ENCODE peak calls at places on chromosomes 1 and 21, in seven cellular contexts. One of them, this sample, is unnamed.

GRCh38 chr21:45543371-45543709 is 1.1 kb upstream of the SLC19A1 start:
- DNase-seq in PC-3: no peak
- DNase-seq in MM.1S: no peak
- DNase-seq in hepatocyte: no peak
- DNase-seq in GM23338: no peak
- DNase-seq in HCT116: no peak
- DNase-seq in PC-9: no peak
- DNase-seq in this sample: no peak

GRCh38 chr1:158249646-158250045 is 4.6 kb upstream of the CD1A start:
- DNase-seq in PC-3: no peak
- DNase-seq in MM.1S: no peak
- DNase-seq in hepatocyte: no peak
- DNase-seq in GM23338: no peak
- DNase-seq in HCT116: no peak
- DNase-seq in PC-9: no peak
- DNase-seq in this sample: no peak

GRCh38 chr1:20141001-20141400 is 1.9 kb downstream of the PLA2G2F start:
- DNase-seq in PC-3: no peak
- DNase-seq in MM.1S: no peak
- DNase-seq in hepatocyte: no peak
- DNase-seq in GM23338: no peak
- DNase-seq in HCT116: no peak
- DNase-seq in PC-9: no peak
- DNase-seq in this sample: no peak

GRCh38 chr1:22794691-22795090 is 84.1 kb downstream of the EPHB2 start:
- DNase-seq in PC-3: no peak
- DNase-seq in MM.1S: no peak
- DNase-seq in hepatocyte: peak; percentile 46
- DNase-seq in GM23338: no peak
- DNase-seq in HCT116: no peak
- DNase-seq in PC-9: no peak
- DNase-seq in this sample: no peak

GRCh38 chr1:161084205-161084988 is 5.0 kb downstream of the NECTIN4 start:
- DNase-seq in PC-3: no peak
- DNase-seq in MM.1S: no peak
- DNase-seq in hepatocyte: peak; percentile 52
- DNase-seq in GM23338: no peak
- DNase-seq in HCT116: no peak
- DNase-seq in PC-9: no peak
- DNase-seq in this sample: no peak

GRCh38 chr1:208103821-208104513 is 140.2 kb downstream of the PLXNA2 start:
- DNase-seq in PC-3: no peak
- DNase-seq in MM.1S: no peak
- DNase-seq in hepatocyte: no peak
- DNase-seq in GM23338: no peak
- DNase-seq in HCT116: no peak
- DNase-seq in PC-9: no peak
- DNase-seq in this sample: no peak

GRCh38 chr1:17258116-17258757 is 9.3 kb downstream of the PADI3 start:
- DNase-seq in PC-3: no peak
- DNase-seq in MM.1S: no peak
- DNase-seq in hepatocyte: no peak
- DNase-seq in GM23338: no peak
- DNase-seq in HCT116: no peak
- DNase-seq in PC-9: no peak
- DNase-seq in this sample: peak; percentile 56

GRCh38 chr1:180898441-180899219 is 14.1 kb upstream of the KIAA1614 start:
- DNase-seq in PC-3: no peak
- DNase-seq in MM.1S: no peak
- DNase-seq in hepatocyte: no peak
- DNase-seq in GM23338: peak; percentile 42
- DNase-seq in HCT116: no peak
- DNase-seq in PC-9: no peak
- DNase-seq in this sample: peak; percentile 41

GRCh38 chr1:42164551-42165420 is at the start of gene GUCA2A:
- DNase-seq in PC-3: no peak
- DNase-seq in MM.1S: no peak
- DNase-seq in hepatocyte: peak; percentile 40
- DNase-seq in GM23338: no peak
- DNase-seq in HCT116: no peak
- DNase-seq in PC-9: no peak
- DNase-seq in this sample: no peak

GRCh38 chr1:236168716-236169429 is 26.5 kb downstream of the GPR137B start:
- DNase-seq in PC-3: no peak
- DNase-seq in MM.1S: peak; percentile 78
- DNase-seq in hepatocyte: peak; percentile 51
- DNase-seq in GM23338: peak; percentile 62
- DNase-seq in HCT116: no peak
- DNase-seq in PC-9: peak; percentile 42
- DNase-seq in this sample: peak; percentile 47

GRCh38 chr1:172609528-172609927 is 49.4 kb upstream of the FASLG start:
- DNase-seq in PC-3: peak; percentile 88
- DNase-seq in MM.1S: no peak
- DNase-seq in hepatocyte: no peak
- DNase-seq in GM23338: peak; percentile 38
- DNase-seq in HCT116: no peak
- DNase-seq in PC-9: no peak
- DNase-seq in this sample: peak; percentile 38

GRCh38 chr1:58858344-58858673 is 74.5 kb upstream of the JUN start:
- DNase-seq in PC-3: peak; percentile 13
- DNase-seq in MM.1S: no peak
- DNase-seq in hepatocyte: no peak
- DNase-seq in GM23338: no peak
- DNase-seq in HCT116: no peak
- DNase-seq in PC-9: no peak
- DNase-seq in this sample: no peak

GRCh38 chr1:11523261-11523660 is 44.3 kb downstream of the DISP3 start:
- DNase-seq in PC-3: no peak
- DNase-seq in MM.1S: no peak
- DNase-seq in hepatocyte: no peak
- DNase-seq in GM23338: no peak
- DNase-seq in HCT116: no peak
- DNase-seq in PC-9: no peak
- DNase-seq in this sample: no peak

GRCh38 chr1:87820667-87821066 is 492.0 kb downstream of the LMO4 start:
- DNase-seq in PC-3: no peak
- DNase-seq in MM.1S: no peak
- DNase-seq in hepatocyte: no peak
- DNase-seq in GM23338: no peak
- DNase-seq in HCT116: no peak
- DNase-seq in PC-9: no peak
- DNase-seq in this sample: no peak

GRCh38 chr1:43454270-43455011 is 710 bp upstream of the HYI start:
- DNase-seq in PC-3: peak; percentile 93
- DNase-seq in MM.1S: peak; percentile 94
- DNase-seq in hepatocyte: peak; percentile 76
- DNase-seq in GM23338: peak; percentile 97
- DNase-seq in HCT116: peak; percentile 56
- DNase-seq in PC-9: peak; percentile 89
- DNase-seq in this sample: peak; percentile 92

GRCh38 chr1:23370744-23371710 is 1.4 kb upstream of the ZNF436 start:
- DNase-seq in PC-3: peak; percentile 68
- DNase-seq in MM.1S: no peak
- DNase-seq in hepatocyte: peak; percentile 57
- DNase-seq in GM23338: peak; percentile 87
- DNase-seq in HCT116: no peak
- DNase-seq in PC-9: peak; percentile 88
- DNase-seq in this sample: peak; percentile 32

GRCh38 chr1:46533179-46533864 is 18.1 kb downstream of the KNCN start:
- DNase-seq in PC-3: no peak
- DNase-seq in MM.1S: no peak
- DNase-seq in hepatocyte: peak; percentile 64
- DNase-seq in GM23338: peak; percentile 63
- DNase-seq in HCT116: no peak
- DNase-seq in PC-9: no peak
- DNase-seq in this sample: peak; percentile 74

GRCh38 chr1:113982955-113983742 is 3.9 kb downstream of the OLFML3 start:
- DNase-seq in PC-3: no peak
- DNase-seq in MM.1S: no peak
- DNase-seq in hepatocyte: no peak
- DNase-seq in GM23338: no peak
- DNase-seq in HCT116: no peak
- DNase-seq in PC-9: no peak
- DNase-seq in this sample: no peak

GRCh38 chr1:113983826-113984225 is 4.6 kb downstream of the OLFML3 start:
- DNase-seq in PC-3: no peak
- DNase-seq in MM.1S: no peak
- DNase-seq in hepatocyte: no peak
- DNase-seq in GM23338: no peak
- DNase-seq in HCT116: no peak
- DNase-seq in PC-9: no peak
- DNase-seq in this sample: no peak

GRCh38 chr1:113984710-113985109 is 5.4 kb downstream of the OLFML3 start:
- DNase-seq in PC-3: no peak
- DNase-seq in MM.1S: no peak
- DNase-seq in hepatocyte: no peak
- DNase-seq in GM23338: no peak
- DNase-seq in HCT116: no peak
- DNase-seq in PC-9: no peak
- DNase-seq in this sample: no peak

GRCh38 chr1:113987259-113987658 is 8.0 kb downstream of the OLFML3 start:
- DNase-seq in PC-3: no peak
- DNase-seq in MM.1S: no peak
- DNase-seq in hepatocyte: no peak
- DNase-seq in GM23338: no peak
- DNase-seq in HCT116: no peak
- DNase-seq in PC-9: no peak
- DNase-seq in this sample: no peak

DNA sequence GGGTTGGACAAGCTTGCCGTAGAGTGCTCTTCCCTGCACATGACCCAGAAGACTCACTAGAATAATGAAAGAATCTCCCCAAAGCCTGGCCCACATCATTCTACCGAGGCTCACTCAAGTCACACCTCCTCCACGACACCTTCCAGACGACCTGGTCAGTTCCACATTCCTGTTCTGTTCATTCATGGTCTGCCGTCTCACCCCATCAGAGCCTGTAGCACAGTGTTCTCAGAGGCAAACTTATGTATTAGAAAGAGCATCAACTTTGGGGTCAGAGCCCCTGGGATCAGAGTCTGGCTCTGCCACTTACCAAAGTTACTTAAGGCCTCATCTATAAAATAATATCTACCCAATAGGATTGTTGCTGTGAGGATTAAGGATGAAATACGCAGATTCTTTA is 7.5 kb downstream of the OLFML3 start:
- DNase-seq in PC-3: no peak
- DNase-seq in MM.1S: no peak
- DNase-seq in hepatocyte: no peak
- DNase-seq in GM23338: no peak
- DNase-seq in HCT116: no peak
- DNase-seq in PC-9: no peak
- DNase-seq in this sample: no peak
- H3K9me2 ChIP-seq in PC-3: no peaks in the 10 kb centered on the region
- H3K9me2 ChIP-seq in MM.1S: no peaks in the 10 kb centered on the region
- H3K9me2 ChIP-seq in hepatocyte: no peaks in the 10 kb centered on the region
- H3K9me2 ChIP-seq in GM23338: peaks cover 13% of the 10 kb centered on the region
- H3K9me2 ChIP-seq in HCT116: no peaks in the 10 kb centered on the region
- H3K9me2 ChIP-seq in PC-9: no peaks in the 10 kb centered on the region
- H3K9me2 ChIP-seq in this sample: no peaks in the 10 kb centered on the region

DNA sequence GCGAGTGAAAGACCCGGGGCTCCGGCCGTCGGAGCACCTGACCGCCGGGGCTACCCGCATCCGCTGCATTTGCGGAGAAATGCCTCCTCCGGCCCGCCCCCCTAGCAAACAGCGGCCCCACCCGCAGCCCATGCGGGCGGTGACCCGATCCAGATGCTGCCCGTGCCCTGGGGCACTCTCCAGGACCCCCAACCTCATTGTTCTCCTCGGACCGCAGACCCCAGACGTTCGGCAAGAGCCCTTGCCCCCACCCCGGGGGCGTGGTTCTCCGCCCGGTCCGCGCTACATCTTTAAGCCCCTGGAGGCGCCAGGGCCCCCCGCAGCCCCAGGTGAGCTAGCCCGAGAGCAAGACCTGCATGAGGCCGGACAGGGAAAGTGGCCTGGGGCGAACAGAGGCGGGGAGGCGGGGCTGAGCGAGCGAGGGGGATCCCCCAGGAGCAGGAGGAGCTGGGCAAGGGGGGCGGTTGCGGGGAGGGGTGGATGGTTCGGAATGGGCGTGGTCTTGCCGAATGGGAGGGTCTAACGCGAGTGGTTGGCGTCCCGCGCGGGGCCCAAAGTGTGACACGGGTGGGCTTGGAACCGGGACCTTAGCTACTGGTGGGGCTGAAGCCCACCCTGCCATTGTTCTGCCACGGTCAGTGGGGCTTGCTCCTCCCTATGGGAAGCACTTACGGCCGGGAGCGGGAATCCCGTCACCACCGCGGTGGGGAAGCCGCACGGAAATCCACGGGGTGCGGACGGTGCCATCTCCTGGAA is 6.3 kb upstream of the CRYBG2 start:
- DNase-seq in PC-3: no peak
- DNase-seq in MM.1S: no peak
- DNase-seq in hepatocyte: peak; percentile 75
- DNase-seq in GM23338: peak; percentile 88
- DNase-seq in HCT116: no peak
- DNase-seq in PC-9: no peak
- DNase-seq in this sample: no peak
- TF ChIP-seq EZH2 in PC-3: no peak
- TF ChIP-seq EZH2 in MM.1S: no peak
- TF ChIP-seq EZH2 in hepatocyte: no peak
- TF ChIP-seq EZH2 in GM23338: no peak
- TF ChIP-seq EZH2 in HCT116: no peak
- TF ChIP-seq EZH2 in PC-9: no peak
- TF ChIP-seq EZH2 in this sample: peak; percentile 28

GRCh38 chr1:1755426-1755825 is 22.8 kb downstream of the NADK start:
- DNase-seq in PC-3: no peak
- DNase-seq in MM.1S: no peak
- DNase-seq in hepatocyte: no peak
- DNase-seq in GM23338: no peak
- DNase-seq in HCT116: no peak
- DNase-seq in PC-9: no peak
- DNase-seq in this sample: no peak

GRCh38 chr1:1757422-1758058 is 20.7 kb downstream of the NADK start:
- DNase-seq in PC-3: peak; percentile 0
- DNase-seq in MM.1S: no peak
- DNase-seq in hepatocyte: no peak
- DNase-seq in GM23338: no peak
- DNase-seq in HCT116: no peak
- DNase-seq in PC-9: peak; percentile 22
- DNase-seq in this sample: no peak

GRCh38 chr1:1754051-1754815 is 24.0 kb downstream of the NADK start:
- DNase-seq in PC-3: no peak
- DNase-seq in MM.1S: no peak
- DNase-seq in hepatocyte: no peak
- DNase-seq in GM23338: no peak
- DNase-seq in HCT116: no peak
- DNase-seq in PC-9: no peak
- DNase-seq in this sample: no peak

GRCh38 chr1:1756661-1757421 is 21.4 kb downstream of the NADK start:
- DNase-seq in PC-3: peak; percentile 1
- DNase-seq in MM.1S: no peak
- DNase-seq in hepatocyte: no peak
- DNase-seq in GM23338: no peak
- DNase-seq in HCT116: no peak
- DNase-seq in PC-9: no peak
- DNase-seq in this sample: no peak

GRCh38 chr1:1755852-1756251 is 22.4 kb downstream of the NADK start:
- DNase-seq in PC-3: no peak
- DNase-seq in MM.1S: no peak
- DNase-seq in hepatocyte: no peak
- DNase-seq in GM23338: no peak
- DNase-seq in HCT116: no peak
- DNase-seq in PC-9: no peak
- DNase-seq in this sample: no peak
- H3K9me2 ChIP-seq in PC-3: no peaks in the 10 kb centered on the region
- H3K9me2 ChIP-seq in MM.1S: no peaks in the 10 kb centered on the region
- H3K9me2 ChIP-seq in hepatocyte: no peaks in the 10 kb centered on the region
- H3K9me2 ChIP-seq in GM23338: no peaks in the 10 kb centered on the region
- H3K9me2 ChIP-seq in HCT116: no peaks in the 10 kb centered on the region
- H3K9me2 ChIP-seq in PC-9: no peaks in the 10 kb centered on the region
- H3K9me2 ChIP-seq in this sample: no peaks in the 10 kb centered on the region

GRCh38 chr1:48923116-48923515 is 146.4 kb upstream of the BEND5 start:
- DNase-seq in PC-3: no peak
- DNase-seq in MM.1S: peak; percentile 70
- DNase-seq in hepatocyte: no peak
- DNase-seq in GM23338: no peak
- DNase-seq in HCT116: no peak
- DNase-seq in PC-9: no peak
- DNase-seq in this sample: no peak
- TF ChIP-seq EZH2 in PC-3: no peak
- TF ChIP-seq EZH2 in MM.1S: no peak
- TF ChIP-seq EZH2 in hepatocyte: no peak
- TF ChIP-seq EZH2 in GM23338: no peak
- TF ChIP-seq EZH2 in HCT116: no peak
- TF ChIP-seq EZH2 in PC-9: no peak
- TF ChIP-seq EZH2 in this sample: no peak